ENCODE peak calls at places on chromosomes 3 and 15, in six cellular contexts. One of them, this sample, is unnamed.

GRCh38 chr15:80920271-80920699 is 69.3 kb downstream of the MESD start:
- DNase-seq in heart right ventricle: no peak
- DNase-seq in lower lobe of right lung: no peak
- DNase-seq in thoracic aorta: no peak
- DNase-seq in heart left ventricle: no peak
- DNase-seq in breast epithelium: no peak
- DNase-seq in this sample: no peak

GRCh38 chr15:91982401-91982800 is 128.9 kb downstream of the SLCO3A1 start:
- DNase-seq in heart left ventricle: no peak
- DNase-seq in lower lobe of right lung: no peak
- DNase-seq in breast epithelium: no peak
- DNase-seq in thoracic aorta: no peak
- DNase-seq in heart right ventricle: no peak
- DNase-seq in this sample: no peak

GRCh38 chr3:142947799-142948575 is 15.5 kb downstream of the PAQR9 start:
- DNase-seq in lower lobe of right lung: no peak
- DNase-seq in heart right ventricle: no peak
- DNase-seq in heart left ventricle: no peak
- DNase-seq in thoracic aorta: no peak
- DNase-seq in breast epithelium: no peak
- DNase-seq in this sample: no peak

GRCh38 chr15:29034593-29035364 is 149.0 kb downstream of the APBA2 start:
- DNase-seq in heart right ventricle: no peak
- DNase-seq in heart left ventricle: no peak
- DNase-seq in breast epithelium: no peak
- DNase-seq in lower lobe of right lung: no peak
- DNase-seq in thoracic aorta: no peak
- DNase-seq in this sample: no peak

GRCh38 chr3:3200632-3201212 is 21.2 kb upstream of the CRBN start:
- DNase-seq in heart left ventricle: no peak
- DNase-seq in thoracic aorta: no peak
- DNase-seq in lower lobe of right lung: no peak
- DNase-seq in heart right ventricle: no peak
- DNase-seq in breast epithelium: peak; percentile 33
- DNase-seq in this sample: peak; percentile 23

GRCh38 chr3:27535809-27536392 is 51.7 kb upstream of the SLC4A7 start:
- DNase-seq in lower lobe of right lung: no peak
- DNase-seq in thoracic aorta: no peak
- DNase-seq in heart left ventricle: no peak
- DNase-seq in breast epithelium: no peak
- DNase-seq in heart right ventricle: no peak
- DNase-seq in this sample: no peak

GRCh38 chr15:85778107-85778776 is 16.5 kb downstream of the KLHL25 start:
- DNase-seq in breast epithelium: no peak
- DNase-seq in heart right ventricle: no peak
- DNase-seq in thoracic aorta: no peak
- DNase-seq in lower lobe of right lung: no peak
- DNase-seq in heart left ventricle: peak; percentile 65
- DNase-seq in this sample: no peak

GRCh38 chr15:40046721-40047412 is 7.9 kb upstream of the SRP14 start:
- DNase-seq in heart right ventricle: no peak
- DNase-seq in lower lobe of right lung: no peak
- DNase-seq in heart left ventricle: no peak
- DNase-seq in thoracic aorta: no peak
- DNase-seq in breast epithelium: no peak
- DNase-seq in this sample: no peak

GRCh38 chr3:145721815-145722214 is 439.2 kb downstream of the PLOD2 start:
- DNase-seq in heart left ventricle: no peak
- DNase-seq in breast epithelium: no peak
- DNase-seq in lower lobe of right lung: no peak
- DNase-seq in thoracic aorta: no peak
- DNase-seq in heart right ventricle: no peak
- DNase-seq in this sample: no peak

GRCh38 chr3:191649626-191650025 is 188.7 kb downstream of the PYDC2 start:
- DNase-seq in heart left ventricle: no peak
- DNase-seq in heart right ventricle: no peak
- DNase-seq in thoracic aorta: no peak
- DNase-seq in breast epithelium: no peak
- DNase-seq in lower lobe of right lung: no peak
- DNase-seq in this sample: no peak

GRCh38 chr3:43004282-43004681 is 25.2 kb downstream of the GASK1A start:
- DNase-seq in breast epithelium: no peak
- DNase-seq in heart right ventricle: no peak
- DNase-seq in lower lobe of right lung: no peak
- DNase-seq in thoracic aorta: no peak
- DNase-seq in heart left ventricle: no peak
- DNase-seq in this sample: no peak

GRCh38 chr3:155196131-155197075 is 97.1 kb downstream of the STRIT1 start:
- DNase-seq in breast epithelium: no peak
- DNase-seq in heart right ventricle: no peak
- DNase-seq in heart left ventricle: no peak
- DNase-seq in thoracic aorta: no peak
- DNase-seq in lower lobe of right lung: no peak
- DNase-seq in this sample: no peak

GRCh38 chr3:158109804-158110657 is at the start of gene RSRC1:
- DNase-seq in lower lobe of right lung: peak; percentile 92
- DNase-seq in heart right ventricle: peak; percentile 80
- DNase-seq in thoracic aorta: peak; percentile 44
- DNase-seq in breast epithelium: peak; percentile 74
- DNase-seq in heart left ventricle: peak; percentile 88
- DNase-seq in this sample: peak; percentile 78

GRCh38 chr3:40582401-40583027 is 57.8 kb downstream of the ZNF621 start:
- DNase-seq in thoracic aorta: no peak
- DNase-seq in breast epithelium: no peak
- DNase-seq in heart left ventricle: no peak
- DNase-seq in lower lobe of right lung: no peak
- DNase-seq in heart right ventricle: peak; percentile 33
- DNase-seq in this sample: no peak

GRCh38 chr3:188827593-188827992 is 344.2 kb upstream of the TPRG1 start:
- DNase-seq in lower lobe of right lung: no peak
- DNase-seq in heart left ventricle: no peak
- DNase-seq in breast epithelium: no peak
- DNase-seq in heart right ventricle: no peak
- DNase-seq in thoracic aorta: no peak
- DNase-seq in this sample: no peak

GRCh38 chr3:197792019-197792647 is 1.1 kb downstream of the LRCH3 start:
- DNase-seq in breast epithelium: no peak
- DNase-seq in heart left ventricle: no peak
- DNase-seq in lower lobe of right lung: no peak
- DNase-seq in thoracic aorta: no peak
- DNase-seq in heart right ventricle: no peak
- DNase-seq in this sample: no peak

GRCh38 chr3:188513662-188514328 is 359.8 kb downstream of the LPP start:
- DNase-seq in heart left ventricle: no peak
- DNase-seq in breast epithelium: no peak
- DNase-seq in lower lobe of right lung: no peak
- DNase-seq in heart right ventricle: no peak
- DNase-seq in thoracic aorta: no peak
- DNase-seq in this sample: no peak

GRCh38 chr3:11850003-11850402 is 3.3 kb upstream of the TAMM41 start:
- DNase-seq in heart right ventricle: no peak
- DNase-seq in lower lobe of right lung: no peak
- DNase-seq in heart left ventricle: no peak
- DNase-seq in thoracic aorta: no peak
- DNase-seq in breast epithelium: no peak
- DNase-seq in this sample: no peak

GRCh38 chr3:4524423-4524769 is 31.2 kb downstream of the ITPR1 start:
- DNase-seq in heart right ventricle: no peak
- DNase-seq in thoracic aorta: no peak
- DNase-seq in breast epithelium: no peak
- DNase-seq in lower lobe of right lung: no peak
- DNase-seq in heart left ventricle: peak; percentile 70
- DNase-seq in this sample: no peak

GRCh38 chr3:157094751-157095480 is 65.0 kb downstream of the CCNL1 start:
- DNase-seq in heart left ventricle: peak; percentile 27
- DNase-seq in heart right ventricle: no peak
- DNase-seq in thoracic aorta: no peak
- DNase-seq in breast epithelium: no peak
- DNase-seq in lower lobe of right lung: no peak
- DNase-seq in this sample: no peak

GRCh38 chr3:149487598-149488197 is 13.2 kb downstream of the TM4SF4 start:
- DNase-seq in thoracic aorta: no peak
- DNase-seq in heart left ventricle: no peak
- DNase-seq in lower lobe of right lung: no peak
- DNase-seq in breast epithelium: no peak
- DNase-seq in heart right ventricle: no peak
- DNase-seq in this sample: no peak

GRCh38 chr15:77495806-77496589 is 75.3 kb downstream of the HMG20A start:
- DNase-seq in heart left ventricle: peak; percentile 52
- DNase-seq in heart right ventricle: no peak
- DNase-seq in breast epithelium: no peak
- DNase-seq in lower lobe of right lung: no peak
- DNase-seq in thoracic aorta: no peak
- DNase-seq in this sample: no peak

GRCh38 chr15:75233504-75234190 is 24.5 kb upstream of the GOLGA6C start:
- DNase-seq in thoracic aorta: no peak
- DNase-seq in breast epithelium: no peak
- DNase-seq in heart right ventricle: no peak
- DNase-seq in heart left ventricle: no peak
- DNase-seq in lower lobe of right lung: no peak
- DNase-seq in this sample: peak; percentile 31

GRCh38 chr3:159532577-159532976 is 456.1 kb upstream of the IL12A start:
- DNase-seq in heart left ventricle: no peak
- DNase-seq in thoracic aorta: no peak
- DNase-seq in breast epithelium: no peak
- DNase-seq in lower lobe of right lung: no peak
- DNase-seq in heart right ventricle: no peak
- DNase-seq in this sample: no peak

GRCh38 chr3:167941234-167941995 is 154.3 kb downstream of the GOLIM4 start:
- DNase-seq in heart right ventricle: no peak
- DNase-seq in lower lobe of right lung: peak; percentile 52
- DNase-seq in heart left ventricle: peak; percentile 28
- DNase-seq in breast epithelium: peak; percentile 20
- DNase-seq in thoracic aorta: no peak
- DNase-seq in this sample: no peak

GRCh38 chr15:80830677-80831076 is 51.5 kb downstream of the CEMIP start:
- DNase-seq in thoracic aorta: no peak
- DNase-seq in heart left ventricle: no peak
- DNase-seq in heart right ventricle: no peak
- DNase-seq in breast epithelium: no peak
- DNase-seq in lower lobe of right lung: no peak
- DNase-seq in this sample: no peak

GRCh38 chr15:88834211-88834812 is 31.1 kb downstream of the ACAN start:
- DNase-seq in lower lobe of right lung: no peak
- DNase-seq in heart left ventricle: peak; percentile 56
- DNase-seq in heart right ventricle: peak; percentile 44
- DNase-seq in thoracic aorta: peak; percentile 20
- DNase-seq in breast epithelium: no peak
- DNase-seq in this sample: no peak

GRCh38 chr3:5543047-5543446 is 355.5 kb downstream of the EDEM1 start:
- DNase-seq in thoracic aorta: no peak
- DNase-seq in heart right ventricle: no peak
- DNase-seq in breast epithelium: no peak
- DNase-seq in heart left ventricle: no peak
- DNase-seq in lower lobe of right lung: no peak
- DNase-seq in this sample: no peak
- TF ChIP-seq CTCF in thoracic aorta: no peak
- TF ChIP-seq CTCF in heart right ventricle: no peak
- TF ChIP-seq CTCF in breast epithelium: no peak
- TF ChIP-seq CTCF in heart left ventricle: no peak
- TF ChIP-seq CTCF in lower lobe of right lung: no peak
- TF ChIP-seq CTCF in this sample: no peak

DNA sequence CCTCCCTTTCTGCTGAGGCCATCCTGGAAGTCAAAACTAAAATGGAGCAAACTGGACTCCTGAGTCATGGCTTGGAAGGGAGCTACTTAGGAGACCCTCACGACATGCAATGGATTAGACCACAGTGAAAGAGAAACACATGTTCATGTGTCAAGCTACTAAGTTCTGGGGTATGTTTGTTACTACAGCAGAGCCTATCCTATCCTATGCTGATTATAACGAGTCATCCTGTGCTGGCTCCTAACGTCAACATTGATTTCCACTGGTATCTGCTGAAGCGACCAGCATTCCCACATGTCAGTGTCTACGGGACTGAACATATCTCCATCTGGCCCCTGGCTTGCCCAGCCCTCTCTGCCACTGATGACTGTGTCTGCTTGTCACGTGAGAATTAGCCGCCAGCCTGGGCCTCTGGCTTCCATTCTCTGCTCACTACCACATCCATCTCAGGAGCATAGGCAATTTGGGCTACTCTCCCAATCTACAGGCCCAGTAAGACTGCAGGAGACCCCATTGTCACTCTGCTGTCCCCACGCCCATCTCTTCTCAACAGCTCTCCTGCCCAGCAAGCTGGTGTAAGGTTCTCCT is 85.5 kb upstream of the MEF2A start:
- DNase-seq in thoracic aorta: no peak
- DNase-seq in heart left ventricle: no peak
- DNase-seq in breast epithelium: no peak
- DNase-seq in heart right ventricle: no peak
- DNase-seq in lower lobe of right lung: no peak
- DNase-seq in this sample: no peak
- H3K4me1 ChIP-seq in thoracic aorta: peaks cover 14% of the 10 kb centered on the region
- H3K4me1 ChIP-seq in heart left ventricle: peaks cover 3% of the 10 kb centered on the region
- H3K4me1 ChIP-seq in breast epithelium: no peaks in the 10 kb centered on the region
- H3K4me1 ChIP-seq in heart right ventricle: peaks cover 31% of the 10 kb centered on the region
- H3K4me1 ChIP-seq in lower lobe of right lung: peaks cover 31% of the 10 kb centered on the region
- H3K4me1 ChIP-seq in this sample: no peaks in the 10 kb centered on the region

DNA sequence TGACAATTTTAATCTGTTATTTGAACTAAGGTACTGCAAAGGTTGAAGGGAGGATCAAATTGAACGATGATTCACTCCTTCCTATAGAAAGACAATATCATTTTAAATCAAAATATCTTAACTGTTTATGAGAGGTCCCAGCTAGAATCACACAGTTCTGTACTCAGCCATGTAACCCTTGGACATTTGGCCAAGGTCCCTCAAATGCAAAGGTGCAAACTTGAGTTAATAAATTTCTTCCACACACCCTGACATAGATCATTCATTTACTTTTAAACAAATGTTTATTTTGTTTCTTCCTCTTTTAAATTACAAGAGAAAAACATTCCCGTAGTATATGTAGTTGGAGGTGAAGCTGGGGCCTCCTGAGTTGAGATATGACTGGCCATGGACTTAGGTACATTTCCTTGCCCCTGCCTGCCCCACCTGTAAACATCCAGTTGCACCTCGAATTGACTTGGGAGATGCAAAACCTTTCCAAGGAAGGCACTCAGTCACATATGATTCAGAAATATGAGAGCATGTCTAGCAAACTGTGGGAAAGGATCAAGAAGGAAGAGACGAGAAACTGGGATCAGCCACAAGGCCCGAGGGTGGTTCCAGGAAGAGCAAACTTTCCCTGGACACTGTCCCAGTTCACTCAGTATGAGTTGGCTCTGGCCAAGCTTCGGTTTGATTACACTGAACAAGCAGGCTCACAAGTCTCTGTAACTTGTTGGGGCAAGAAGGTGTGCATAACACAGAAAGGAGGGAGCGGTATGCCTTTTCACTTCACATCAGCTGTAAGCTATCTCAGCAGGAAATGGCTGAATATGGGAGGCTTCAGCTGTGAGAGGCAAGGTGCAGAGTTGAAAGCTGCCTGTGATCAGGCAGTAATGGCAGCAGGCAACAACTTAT is 6.7 kb downstream of the TNFSF10 start:
- DNase-seq in breast epithelium: peak; percentile 87
- DNase-seq in lower lobe of right lung: no peak
- DNase-seq in heart right ventricle: peak; percentile 23
- DNase-seq in heart left ventricle: peak; percentile 48
- DNase-seq in thoracic aorta: no peak
- DNase-seq in this sample: peak; percentile 69
- H3K27ac ChIP-seq in breast epithelium: peak overlapping the region; percentile 91
- H3K27ac ChIP-seq in lower lobe of right lung: peak overlapping the region; percentile 69
- H3K27ac ChIP-seq in heart right ventricle: peak overlapping the region; percentile 90
- H3K27ac ChIP-seq in heart left ventricle: peak overlapping the region; percentile 59
- H3K27ac ChIP-seq in thoracic aorta: peak overlapping the region; percentile 30
- H3K27ac ChIP-seq in this sample: peak overlapping the region; percentile 48

GRCh38 chr3:36707623-36708409 is 56.5 kb downstream of the DCLK3 start:
- DNase-seq in breast epithelium: no peak
- DNase-seq in lower lobe of right lung: no peak
- DNase-seq in heart right ventricle: no peak
- DNase-seq in thoracic aorta: no peak
- DNase-seq in heart left ventricle: no peak
- DNase-seq in this sample: no peak
- TF ChIP-seq CTCF in breast epithelium: no peak
- TF ChIP-seq CTCF in lower lobe of right lung: no peak
- TF ChIP-seq CTCF in heart right ventricle: no peak
- TF ChIP-seq CTCF in thoracic aorta: no peak
- TF ChIP-seq CTCF in heart left ventricle: no peak
- TF ChIP-seq CTCF in this sample: no peak